ENCODE peak calls at places on chromosomes 4 and X, in seven cellular contexts. M is H1, L is brain microvascular endothelial cell, Z is A549, O is fibroblast of lung, J is astrocyte, B is Calu3. N is an unnamed sample.
A peak's percentile ranks its signal among the peaks of the same experiment; 100 is the strongest.

GRCh38 chrX:105564536-105564935 is 257.8 kb upstream of the NRK start:
- DNase-seq in Z (no peak), M (no peak), L (peak; percentile 75), B (no peak), J (peak; percentile 89), O (peak; percentile 92), N (no peak)

GRCh38 chrX:118577041-118577440 is 81.4 kb downstream of the DOCK11 start:
- DNase-seq in Z (no peak), O (no peak), B (no peak), L (no peak), M (no peak), J (no peak), N (no peak)

GRCh38 chrX:123906557-123907316 is 46.9 kb downstream of the XIAP start:
- DNase-seq in J (no peak), Z (no peak), L (no peak), B (no peak), M (no peak), O (no peak), N (no peak)

GRCh38 chrX:108527724-108528123 is 88.1 kb downstream of the COL4A5 start:
- DNase-seq in O (no peak), Z (no peak), L (no peak), B (no peak), J (no peak), M (no peak), N (no peak)

GRCh38 chr4:98617358-98618047 is 40.9 kb downstream of the TSPAN5 start:
- DNase-seq in L (no peak), J (no peak), O (no peak), Z (no peak), B (no peak), M (no peak), N (no peak)

GRCh38 chr4:183987987-183988392 is 82.9 kb downstream of the STOX2 start:
- DNase-seq in J (peak; percentile 95), B (peak; percentile 63), O (peak; percentile 92), Z (peak; percentile 76), M (no peak), L (peak; percentile 95), N (peak; percentile 28)

GRCh38 chr4:44118971-44119680 is 329.5 kb downstream of the KCTD8 start:
- DNase-seq in L (peak; percentile 47), B (no peak), O (peak; percentile 5), J (peak; percentile 4), Z (no peak), M (no peak), N (no peak)

GRCh38 chrX:47179221-47179927 is 14.3 kb upstream of the UBA1 start:
- DNase-seq in J (no peak), B (no peak), M (no peak), L (no peak), Z (no peak), O (no peak), N (no peak)

GRCh38 chrX:30741545-30741944 is 88.3 kb downstream of the GK start:
- DNase-seq in L (no peak), B (no peak), M (no peak), J (no peak), Z (no peak), O (no peak), N (no peak)

GRCh38 chr4:133146574-133147198 is 2.4 kb upstream of the PCDH10 start:
- DNase-seq in L (peak; percentile 53), B (peak; percentile 16), Z (no peak), J (peak; percentile 36), M (no peak), O (peak; percentile 77), N (peak; percentile 47)

GRCh38 chr4:108959497-108959896 is 196.6 kb upstream of the ETNPPL start:
- DNase-seq in B (no peak), J (peak; percentile 46), L (peak; percentile 2), Z (no peak), M (no peak), O (no peak), N (no peak)

GRCh38 chr4:39037491-39037825 is 5.2 kb upstream of the TMEM156 start:
- DNase-seq in J (peak; percentile 72), M (no peak), O (no peak), Z (no peak), L (peak; percentile 63), B (no peak), N (no peak)

GRCh38 chr4:39237179-39237578 is 54.9 kb downstream of the WDR19 start:
- DNase-seq in B (no peak), O (no peak), L (no peak), J (no peak), Z (no peak), M (no peak), N (no peak)

GRCh38 chr4:89420507-89420906 is 112.9 kb upstream of the GPRIN3 start:
- DNase-seq in J (peak; percentile 93), Z (no peak), B (no peak), M (no peak), O (no peak), L (no peak), N (no peak)

GRCh38 chr4:146510942-146511341 is 10.8 kb downstream of the SLC10A7 start:
- DNase-seq in J (no peak), M (no peak), L (no peak), B (no peak), O (no peak), Z (no peak), N (no peak)

GRCh38 chr4:102411416-102411815 is 66.1 kb upstream of the SLC39A8 start:
- DNase-seq in B (no peak), L (no peak), M (no peak), Z (no peak), O (peak; percentile 20), J (no peak), N (no peak)

GRCh38 chr4:79207281-79207680 is 118.6 kb downstream of the NAA11 start:
- DNase-seq in Z (no peak), M (no peak), B (no peak), L (no peak), J (no peak), O (no peak), N (no peak)

GRCh38 chr4:40573593-40574311 is 55.9 kb downstream of the RBM47 start:
- DNase-seq in J (no peak), L (no peak), Z (no peak), O (no peak), B (no peak), M (no peak), N (no peak)

GRCh38 chrX:131746491-131746968 is 202.7 kb downstream of the OR13H1 start:
- DNase-seq in B (no peak), O (no peak), M (no peak), Z (peak; percentile 47), L (peak; percentile 67), J (peak; percentile 57), N (peak; percentile 91)

GRCh38 chr4:48543796-48544195 is 53.7 kb downstream of the ZAR1 start:
- DNase-seq in M (no peak), L (no peak), O (no peak), Z (no peak), J (peak; percentile 20), B (no peak), N (no peak)

GRCh38 chr4:48542888-48543287 is 52.8 kb downstream of the ZAR1 start:
- DNase-seq in J (no peak), O (no peak), M (no peak), Z (no peak), B (no peak), L (no peak), N (no peak)

DNA sequence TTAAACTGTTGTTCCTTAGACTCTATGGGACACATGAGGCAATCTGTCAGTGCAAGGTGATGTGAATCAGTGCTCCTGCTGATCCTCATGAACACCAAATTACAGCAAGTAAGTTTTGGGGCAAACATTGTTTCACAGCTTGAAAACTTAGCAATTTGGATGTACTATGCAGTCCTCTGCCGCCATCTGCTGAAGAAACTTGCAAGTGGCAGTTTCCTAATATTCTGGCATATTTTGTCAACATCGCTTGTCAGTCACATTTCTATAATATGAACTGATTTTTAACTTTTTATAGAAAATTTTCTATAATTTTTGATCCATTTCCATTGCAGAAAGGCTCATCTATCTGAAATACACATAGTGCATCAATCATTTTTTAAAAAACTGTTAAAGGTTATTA is 56.3 kb downstream of the ZAR1 start:
- DNase-seq in O (peak; percentile 64), J (peak; percentile 18), L (peak; percentile 9), B (peak; percentile 20), M (no peak), Z (no peak), N (peak; percentile 7)
- TF ChIP-seq CTCF in O (peak; percentile 65), J (peak; percentile 66), L (peak; percentile 80), B (peak; percentile 39), M (peak; percentile 59), Z (peak; percentile 70), N (peak; percentile 55)

DNA sequence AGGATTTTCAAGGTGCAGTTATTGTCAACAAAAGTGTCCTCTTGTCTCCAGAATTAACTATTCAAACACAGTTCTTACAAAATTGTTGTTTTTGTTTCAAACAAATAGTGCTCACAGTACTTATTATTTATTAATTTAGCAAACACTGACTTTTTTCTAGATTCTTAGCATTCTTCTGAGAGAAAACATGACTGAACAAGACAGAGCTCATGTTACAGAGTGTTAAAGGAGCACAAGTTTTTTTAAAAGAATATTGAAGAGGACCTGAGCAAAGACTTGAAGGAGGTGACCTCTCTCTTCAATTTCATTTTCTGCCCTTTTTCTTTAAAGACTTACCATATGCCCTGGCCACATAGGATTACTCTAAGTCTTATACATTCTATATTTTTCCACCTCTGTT is 2220.3 kb upstream of the AGA start:
- DNase-seq in J (peak; percentile 22), B (no peak), M (no peak), L (no peak), O (peak; percentile 38), Z (no peak), N (no peak)
- TF ChIP-seq CTCF in J (no peak), B (no peak), M (no peak), L (no peak), O (no peak), Z (no peak), N (no peak)

GRCh38 chr4:187475901-187476300 is 519.7 kb upstream of the ZFP42 start:
- DNase-seq in J (no peak), M (no peak), L (no peak), B (no peak), O (no peak), Z (no peak), N (no peak)

GRCh38 chr4:187478292-187479205 is 517.0 kb upstream of the ZFP42 start:
- DNase-seq in L (peak; percentile 86), O (peak; percentile 93), Z (no peak), B (no peak), J (peak; percentile 84), M (no peak), N (no peak)

GRCh38 chr4:187477224-187477623 is 518.3 kb upstream of the ZFP42 start:
- DNase-seq in O (no peak), J (no peak), L (no peak), M (no peak), Z (no peak), B (no peak), N (no peak)

GRCh38 chr4:187470061-187470460 is 525.5 kb upstream of the ZFP42 start:
- DNase-seq in L (no peak), B (no peak), M (no peak), Z (no peak), J (no peak), O (no peak), N (no peak)

DNA sequence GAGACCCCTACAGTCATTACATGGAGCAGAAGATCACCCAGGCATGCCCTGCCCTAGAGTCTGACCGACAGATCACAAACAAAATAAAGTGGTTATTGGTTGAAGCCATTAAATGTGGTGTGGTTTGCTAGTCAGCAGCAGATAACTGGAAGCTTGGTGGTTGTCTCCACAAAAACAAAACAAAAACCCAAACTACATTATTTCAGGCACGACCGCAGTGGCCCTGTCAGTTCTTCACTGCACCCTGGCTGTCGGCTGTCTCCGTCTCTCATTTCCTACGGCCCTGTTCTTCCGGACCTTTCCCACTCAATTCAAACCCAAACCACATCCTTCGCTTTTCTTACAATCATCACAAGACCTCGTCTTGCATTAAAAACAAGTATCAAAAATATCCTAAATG is 521.3 kb upstream of the ZFP42 start:
- DNase-seq in B (no peak), O (no peak), J (no peak), M (no peak), Z (no peak), L (no peak), N (no peak)
- TF ChIP-seq CTCF in B (no peak), O (no peak), J (no peak), M (no peak), Z (no peak), L (no peak), N (no peak)

GRCh38 chrX:125998432-125998831 is 167.7 kb downstream of the DCAF12L2 start:
- DNase-seq in O (no peak), B (no peak), L (peak; percentile 3), Z (no peak), J (no peak), M (no peak), N (peak; percentile 4)
- TF ChIP-seq CTCF in O (no peak), B (no peak), L (peak; percentile 7), Z (peak; percentile 16), J (peak; percentile 17), M (peak; percentile 42), N (peak; percentile 60)

N was measured in Panc1.